ENCODE peak calls at places on chromosomes 5 and 9, in seven cellular contexts. One of them, this sample, is unnamed.

GRCh38 chr5:132812949-132813598 is at the start of gene SOWAHA:
- DNase-seq in AG04450: no peak
- DNase-seq in SK-N-SH: no peak
- DNase-seq in HFFc6: no peak
- DNase-seq in A673: no peak
- DNase-seq in foreskin fibroblast: peak
- DNase-seq in omental fat pad: no peak
- DNase-seq in this sample: no peak

GRCh38 chr5:62093981-62094380 is 212.0 kb upstream of the KIF2A start:
- DNase-seq in AG04450: no peak
- DNase-seq in SK-N-SH: peak
- DNase-seq in HFFc6: peak
- DNase-seq in A673: peak
- DNase-seq in foreskin fibroblast: peak
- DNase-seq in omental fat pad: no peak
- DNase-seq in this sample: peak

GRCh38 chr9:89519393-89519805 is 21.5 kb upstream of the SEMA4D start:
- DNase-seq in AG04450: no peak
- DNase-seq in SK-N-SH: no peak
- DNase-seq in HFFc6: no peak
- DNase-seq in A673: no peak
- DNase-seq in foreskin fibroblast: no peak
- DNase-seq in omental fat pad: no peak
- DNase-seq in this sample: peak

GRCh38 chr9:121331549-121331948 is 38.5 kb downstream of the STOM start:
- DNase-seq in AG04450: no peak
- DNase-seq in SK-N-SH: no peak
- DNase-seq in HFFc6: no peak
- DNase-seq in A673: no peak
- DNase-seq in foreskin fibroblast: peak
- DNase-seq in omental fat pad: no peak
- DNase-seq in this sample: no peak

GRCh38 chr9:124886866-124887492 is 25.0 kb downstream of the ARPC5L start:
- DNase-seq in AG04450: no peak
- DNase-seq in SK-N-SH: no peak
- DNase-seq in HFFc6: no peak
- DNase-seq in A673: no peak
- DNase-seq in foreskin fibroblast: no peak
- DNase-seq in omental fat pad: no peak
- DNase-seq in this sample: no peak

GRCh38 chr5:122163151-122164069 is 34.1 kb downstream of the ZNF474 start:
- DNase-seq in AG04450: peak
- DNase-seq in SK-N-SH: no peak
- DNase-seq in HFFc6: peak
- DNase-seq in A673: peak
- DNase-seq in foreskin fibroblast: peak
- DNase-seq in omental fat pad: no peak
- DNase-seq in this sample: peak

GRCh38 chr5:125042243-125042887 is 295.9 kb upstream of the ZNF608 start:
- DNase-seq in AG04450: no peak
- DNase-seq in SK-N-SH: no peak
- DNase-seq in HFFc6: no peak
- DNase-seq in A673: no peak
- DNase-seq in foreskin fibroblast: peak
- DNase-seq in omental fat pad: no peak
- DNase-seq in this sample: peak

GRCh38 chr9:127567898-127568617 is 44.0 kb upstream of the STXBP1 start:
- DNase-seq in AG04450: no peak
- DNase-seq in SK-N-SH: peak
- DNase-seq in HFFc6: no peak
- DNase-seq in A673: peak
- DNase-seq in foreskin fibroblast: no peak
- DNase-seq in omental fat pad: no peak
- DNase-seq in this sample: no peak

GRCh38 chr5:643811-644271 is 31.7 kb downstream of the CEP72 start:
- DNase-seq in AG04450: no peak
- DNase-seq in SK-N-SH: no peak
- DNase-seq in HFFc6: no peak
- DNase-seq in A673: peak
- DNase-seq in foreskin fibroblast: no peak
- DNase-seq in omental fat pad: no peak
- DNase-seq in this sample: no peak

GRCh38 chr5:173321886-173322285 is 6.3 kb downstream of the STC2 start:
- DNase-seq in AG04450: no peak
- DNase-seq in SK-N-SH: no peak
- DNase-seq in HFFc6: peak
- DNase-seq in A673: no peak
- DNase-seq in foreskin fibroblast: peak
- DNase-seq in omental fat pad: no peak
- DNase-seq in this sample: no peak

GRCh38 chr5:67648201-67648671 is 451.6 kb upstream of the CD180 start:
- DNase-seq in AG04450: no peak
- DNase-seq in SK-N-SH: no peak
- DNase-seq in HFFc6: peak
- DNase-seq in A673: peak
- DNase-seq in foreskin fibroblast: peak
- DNase-seq in omental fat pad: no peak
- DNase-seq in this sample: peak

GRCh38 chr9:109972026-109973005 is 192.3 kb downstream of the PALM2AKAP2 start:
- DNase-seq in AG04450: no peak
- DNase-seq in SK-N-SH: no peak
- DNase-seq in HFFc6: no peak
- DNase-seq in A673: no peak
- DNase-seq in foreskin fibroblast: no peak
- DNase-seq in omental fat pad: no peak
- DNase-seq in this sample: no peak

GRCh38 chr9:72129271-72130156 is 19.7 kb upstream of the GDA start:
- DNase-seq in AG04450: no peak
- DNase-seq in SK-N-SH: no peak
- DNase-seq in HFFc6: no peak
- DNase-seq in A673: no peak
- DNase-seq in foreskin fibroblast: no peak
- DNase-seq in omental fat pad: no peak
- DNase-seq in this sample: no peak

GRCh38 chr5:97231025-97231636 is 48.1 kb upstream of the RIOK2 start:
- DNase-seq in AG04450: peak
- DNase-seq in SK-N-SH: peak
- DNase-seq in HFFc6: peak
- DNase-seq in A673: peak
- DNase-seq in foreskin fibroblast: peak
- DNase-seq in omental fat pad: no peak
- DNase-seq in this sample: peak

GRCh38 chr9:114696814-114697544 is 15.0 kb upstream of the TEX48 start:
- DNase-seq in AG04450: no peak
- DNase-seq in SK-N-SH: no peak
- DNase-seq in HFFc6: no peak
- DNase-seq in A673: no peak
- DNase-seq in foreskin fibroblast: peak
- DNase-seq in omental fat pad: no peak
- DNase-seq in this sample: no peak

GRCh38 chr5:132389453-132390286 is 20.2 kb downstream of the SLC22A5 start:
- DNase-seq in AG04450: peak
- DNase-seq in SK-N-SH: no peak
- DNase-seq in HFFc6: peak
- DNase-seq in A673: peak
- DNase-seq in foreskin fibroblast: peak
- DNase-seq in omental fat pad: peak
- DNase-seq in this sample: peak

GRCh38 chr9:134811673-134812668 is 68.6 kb upstream of the FCN2 start:
- DNase-seq in AG04450: peak
- DNase-seq in SK-N-SH: no peak
- DNase-seq in HFFc6: peak
- DNase-seq in A673: peak
- DNase-seq in foreskin fibroblast: peak
- DNase-seq in omental fat pad: no peak
- DNase-seq in this sample: peak

GRCh38 chr5:74206571-74207550 is 433.7 kb downstream of the ENC1 start:
- DNase-seq in AG04450: no peak
- DNase-seq in SK-N-SH: peak
- DNase-seq in HFFc6: peak
- DNase-seq in A673: peak
- DNase-seq in foreskin fibroblast: peak
- DNase-seq in omental fat pad: peak
- DNase-seq in this sample: no peak

GRCh38 chr9:131348631-131349521 is 45.0 kb upstream of the PRRC2B start:
- DNase-seq in AG04450: no peak
- DNase-seq in SK-N-SH: no peak
- DNase-seq in HFFc6: no peak
- DNase-seq in A673: no peak
- DNase-seq in foreskin fibroblast: peak
- DNase-seq in omental fat pad: no peak
- DNase-seq in this sample: no peak

GRCh38 chr9:101440714-101441230 is 5.2 kb upstream of the ALDOB start:
- DNase-seq in AG04450: no peak
- DNase-seq in SK-N-SH: no peak
- DNase-seq in HFFc6: no peak
- DNase-seq in A673: no peak
- DNase-seq in foreskin fibroblast: no peak
- DNase-seq in omental fat pad: no peak
- DNase-seq in this sample: no peak

GRCh38 chr5:110727025-110727314 is 499 bp upstream of the TMEM232 start:
- DNase-seq in AG04450: no peak
- DNase-seq in SK-N-SH: no peak
- DNase-seq in HFFc6: no peak
- DNase-seq in A673: no peak
- DNase-seq in foreskin fibroblast: peak
- DNase-seq in omental fat pad: no peak
- DNase-seq in this sample: no peak

GRCh38 chr9:136075134-136075841 is 19.8 kb downstream of the NACC2 start:
- DNase-seq in AG04450: no peak
- DNase-seq in SK-N-SH: peak
- DNase-seq in HFFc6: no peak
- DNase-seq in A673: no peak
- DNase-seq in foreskin fibroblast: no peak
- DNase-seq in omental fat pad: no peak
- DNase-seq in this sample: no peak

GRCh38 chr9:27560457-27560856 is 12.8 kb downstream of the C9orf72 start:
- DNase-seq in AG04450: no peak
- DNase-seq in SK-N-SH: no peak
- DNase-seq in HFFc6: no peak
- DNase-seq in A673: no peak
- DNase-seq in foreskin fibroblast: no peak
- DNase-seq in omental fat pad: no peak
- DNase-seq in this sample: no peak

GRCh38 chr5:83683836-83684235 is 36.8 kb downstream of the HAPLN1 start:
- DNase-seq in AG04450: no peak
- DNase-seq in SK-N-SH: no peak
- DNase-seq in HFFc6: no peak
- DNase-seq in A673: no peak
- DNase-seq in foreskin fibroblast: no peak
- DNase-seq in omental fat pad: no peak
- DNase-seq in this sample: no peak

GRCh38 chr5:112933651-112934365 is 11.8 kb upstream of the REEP5 start:
- DNase-seq in AG04450: no peak
- DNase-seq in SK-N-SH: no peak
- DNase-seq in HFFc6: peak
- DNase-seq in A673: peak
- DNase-seq in foreskin fibroblast: peak
- DNase-seq in omental fat pad: no peak
- DNase-seq in this sample: peak

GRCh38 chr9:20512636-20513035 is 109.7 kb downstream of the MLLT3 start:
- DNase-seq in AG04450: no peak
- DNase-seq in SK-N-SH: no peak
- DNase-seq in HFFc6: peak
- DNase-seq in A673: no peak
- DNase-seq in foreskin fibroblast: peak
- DNase-seq in omental fat pad: no peak
- DNase-seq in this sample: no peak

GRCh38 chr9:28774433-28775029 is 1201.2 kb upstream of the C9orf72 start:
- DNase-seq in AG04450: no peak
- DNase-seq in SK-N-SH: peak
- DNase-seq in HFFc6: no peak
- DNase-seq in A673: peak
- DNase-seq in foreskin fibroblast: peak
- DNase-seq in omental fat pad: no peak
- DNase-seq in this sample: no peak
- TF ChIP-seq CTCF in AG04450: peak
- TF ChIP-seq CTCF in SK-N-SH: peak
- TF ChIP-seq CTCF in HFFc6: peak
- TF ChIP-seq CTCF in A673: peak
- TF ChIP-seq CTCF in foreskin fibroblast: peak
- TF ChIP-seq CTCF in omental fat pad: no peak
- TF ChIP-seq CTCF in this sample: no peak

GRCh38 chr5:157186309-157187045 is 5.8 kb downstream of the ITK start:
- DNase-seq in AG04450: no peak
- DNase-seq in SK-N-SH: no peak
- DNase-seq in HFFc6: no peak
- DNase-seq in A673: no peak
- DNase-seq in foreskin fibroblast: no peak
- DNase-seq in omental fat pad: no peak
- DNase-seq in this sample: no peak
- TF ChIP-seq CTCF in AG04450: no peak
- TF ChIP-seq CTCF in SK-N-SH: no peak
- TF ChIP-seq CTCF in HFFc6: no peak
- TF ChIP-seq CTCF in A673: no peak
- TF ChIP-seq CTCF in foreskin fibroblast: no peak
- TF ChIP-seq CTCF in omental fat pad: no peak
- TF ChIP-seq CTCF in this sample: no peak

GRCh38 chr5:43620944-43621505 is 18.0 kb downstream of the NNT start:
- DNase-seq in AG04450: no peak
- DNase-seq in SK-N-SH: no peak
- DNase-seq in HFFc6: no peak
- DNase-seq in A673: no peak
- DNase-seq in foreskin fibroblast: no peak
- DNase-seq in omental fat pad: no peak
- DNase-seq in this sample: no peak
- TF ChIP-seq CTCF in AG04450: no peak
- TF ChIP-seq CTCF in SK-N-SH: no peak
- TF ChIP-seq CTCF in HFFc6: no peak
- TF ChIP-seq CTCF in A673: no peak
- TF ChIP-seq CTCF in foreskin fibroblast: no peak
- TF ChIP-seq CTCF in omental fat pad: no peak
- TF ChIP-seq CTCF in this sample: no peak

DNA sequence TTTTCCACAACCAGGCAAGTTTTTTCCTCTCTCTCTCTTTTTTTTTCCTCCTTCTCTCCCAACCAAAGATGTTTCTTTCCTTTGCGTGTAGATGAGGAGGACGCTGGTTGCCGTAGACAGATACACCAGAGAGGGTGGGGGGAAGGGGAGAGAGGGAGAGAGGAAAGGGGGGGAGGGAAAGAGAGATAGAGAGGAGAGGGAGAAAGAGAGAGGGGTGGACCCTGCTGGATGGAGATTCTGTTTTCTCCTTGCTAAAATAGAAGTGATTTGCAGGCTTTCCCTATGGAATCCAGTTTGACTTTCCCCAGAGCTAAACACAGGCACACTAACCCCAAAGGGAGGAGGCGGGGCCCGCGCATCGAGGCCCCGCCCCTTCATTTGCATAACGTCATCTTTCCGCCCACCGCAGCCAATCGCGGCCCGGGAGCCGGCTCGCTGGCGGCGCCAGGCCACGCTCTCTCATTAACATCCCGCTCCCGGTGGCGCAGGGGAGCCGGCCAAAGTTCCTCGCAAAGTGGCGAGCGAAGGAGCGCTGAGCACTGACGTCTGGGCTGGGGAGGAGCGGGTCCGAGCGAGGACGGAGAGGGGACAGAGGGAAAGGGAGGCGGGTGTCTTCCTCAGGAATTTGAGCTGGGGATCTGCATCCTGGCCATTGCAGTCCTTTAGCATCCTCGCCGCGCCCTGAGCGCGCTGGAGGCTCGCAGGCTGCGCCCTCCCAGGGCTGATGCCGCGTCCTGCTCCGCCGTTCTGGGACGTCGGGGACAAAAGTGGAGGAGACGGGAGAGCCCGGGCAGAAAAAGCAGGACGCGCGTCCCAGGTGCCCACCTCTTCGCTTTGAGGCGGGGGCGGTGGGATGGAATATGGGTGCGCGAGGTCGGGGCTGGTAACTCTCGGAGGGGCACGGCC is 559 bp upstream of the EBF1 start:
- DNase-seq in AG04450: peak
- DNase-seq in SK-N-SH: peak
- DNase-seq in HFFc6: peak
- DNase-seq in A673: peak
- DNase-seq in foreskin fibroblast: peak
- DNase-seq in omental fat pad: peak
- DNase-seq in this sample: peak
- TF ChIP-seq CTCF in AG04450: no peak
- TF ChIP-seq CTCF in SK-N-SH: no peak
- TF ChIP-seq CTCF in HFFc6: no peak
- TF ChIP-seq CTCF in A673: no peak
- TF ChIP-seq CTCF in foreskin fibroblast: no peak
- TF ChIP-seq CTCF in omental fat pad: no peak
- TF ChIP-seq CTCF in this sample: no peak